ENCODE peak calls at places on chromosomes 12 and 14, in four cellular contexts. U, C, D and V are unnamed samples. For H3K4me1, the result is how much of the 10 kb centered on the place peaks cover.

GRCh38 chr12:111304642-111305071 is 64.2 kb downstream of the PHETA1 start:
- DNase-seq in U (no peak), D (no peak), C (no peak), V (no peak)

GRCh38 chr12:54858562-54858961 is 4.2 kb downstream of the MUCL1 start:
- DNase-seq in D (no peak), C (no peak), U (no peak), V (no peak)

GRCh38 chr12:111753144-111753881 is 13.4 kb upstream of the ALDH2 start:
- DNase-seq in D (peak), U (peak), C (peak), V (peak)

GRCh38 chr14:56297449-56297848 is 179.2 kb downstream of the PELI2 start:
- DNase-seq in C (no peak), U (no peak), D (no peak), V (no peak)

GRCh38 chr12:4293299-4293941 is 19.9 kb downstream of the CCND2 start:
- DNase-seq in D (no peak), U (no peak), C (no peak), V (no peak)

GRCh38 chr12:11652351-11653040 is 3.0 kb downstream of the ETV6 start:
- DNase-seq in D (peak), C (peak), U (no peak), V (peak)

GRCh38 chr12:41552507-41553047 is 364.5 kb downstream of the PDZRN4 start:
- DNase-seq in D (no peak), C (no peak), U (no peak), V (no peak)

GRCh38 chr14:50820786-50821185 is 10.2 kb downstream of the NIN start:
- DNase-seq in C (no peak), U (no peak), D (no peak), V (no peak)

GRCh38 chr12:104958009-104958945 is at the start of gene SLC41A2:
- DNase-seq in D (peak), C (peak), U (peak), V (peak)

GRCh38 chr12:779745-780734 is 27.7 kb downstream of the WNK1 start:
- DNase-seq in C (no peak), D (no peak), U (no peak), V (no peak)

GRCh38 chr12:47818701-47819543 is 781 bp downstream of the HDAC7 start:
- DNase-seq in C (peak), U (peak), D (peak), V (no peak)

GRCh38 chr14:59632381-59632780 is 55.8 kb upstream of the CCDC175 start:
- DNase-seq in D (no peak), C (no peak), U (no peak), V (no peak)

GRCh38 chr12:66956300-66956699 is 277.4 kb upstream of the GRIP1 start:
- DNase-seq in D (no peak), U (no peak), C (no peak), V (no peak)

GRCh38 chr14:34078117-34078743 is 127.4 kb upstream of the EGLN3 start:
- DNase-seq in C (no peak), U (no peak), D (peak), V (no peak)

GRCh38 chr14:45039390-45039789 is 44.5 kb upstream of the PRPF39 start:
- DNase-seq in D (no peak), U (no peak), C (no peak), V (no peak)

GRCh38 chr12:6956332-6956727 is 5.2 kb downstream of the PTPN6 start:
- DNase-seq in U (no peak), C (no peak), D (no peak), V (no peak)

GRCh38 chr14:49679271-49679670 is 8.7 kb downstream of the POLE2 start:
- DNase-seq in C (no peak), D (no peak), U (no peak), V (no peak)

GRCh38 chr12:10397311-10397710 is 7.5 kb upstream of the KLRK1 start:
- DNase-seq in C (no peak), D (no peak), U (no peak), V (no peak)

GRCh38 chr12:20527396-20528154 is 159.2 kb downstream of the PDE3A start:
- DNase-seq in U (no peak), D (no peak), C (no peak), V (no peak)

GRCh38 chr14:74522740-74523139 is 29.2 kb downstream of the ISCA2 start:
- DNase-seq in C (peak), U (no peak), D (no peak), V (no peak)

GRCh38 chr14:54299393-54300363 is 97.1 kb upstream of the CDKN3 start:
- DNase-seq in C (no peak), D (no peak), U (no peak), V (no peak)

GRCh38 chr12:58148405-58148804 is 207.0 kb downstream of the ATP23 start:
- DNase-seq in U (no peak), C (no peak), D (no peak), V (no peak)

GRCh38 chr14:89902876-89903275 is 51.7 kb downstream of the EFCAB11 start:
- DNase-seq in U (no peak), C (no peak), D (no peak), V (no peak)

GRCh38 chr12:29730481-29730880 is 53.3 kb downstream of the TMTC1 start:
- DNase-seq in D (no peak), U (no peak), C (no peak), V (no peak)

GRCh38 chr14:104752338-104752734 is 611 bp upstream of the SIVA1 start:
- DNase-seq in C (no peak), D (no peak), U (peak), V (no peak)

GRCh38 chr14:104749958-104750529 is 2.9 kb upstream of the SIVA1 start:
- DNase-seq in D (no peak), C (no peak), U (no peak), V (no peak)

GRCh38 chr14:104752735-104753527 is at the start of gene SIVA1:
- DNase-seq in U (peak), D (peak), C (peak), V (peak)

GRCh38 chr14:104750658-104751057 is 2.3 kb upstream of the SIVA1 start:
- DNase-seq in C (no peak), D (no peak), U (no peak), V (no peak)

GRCh38 chr14:104751539-104752337 is 1.2 kb upstream of the SIVA1 start:
- DNase-seq in U (peak), D (no peak), C (no peak), V (no peak)
- H3K4me3 ChIP-seq in U (peak), D (no peak), C (peak), V (peak)

DNA sequence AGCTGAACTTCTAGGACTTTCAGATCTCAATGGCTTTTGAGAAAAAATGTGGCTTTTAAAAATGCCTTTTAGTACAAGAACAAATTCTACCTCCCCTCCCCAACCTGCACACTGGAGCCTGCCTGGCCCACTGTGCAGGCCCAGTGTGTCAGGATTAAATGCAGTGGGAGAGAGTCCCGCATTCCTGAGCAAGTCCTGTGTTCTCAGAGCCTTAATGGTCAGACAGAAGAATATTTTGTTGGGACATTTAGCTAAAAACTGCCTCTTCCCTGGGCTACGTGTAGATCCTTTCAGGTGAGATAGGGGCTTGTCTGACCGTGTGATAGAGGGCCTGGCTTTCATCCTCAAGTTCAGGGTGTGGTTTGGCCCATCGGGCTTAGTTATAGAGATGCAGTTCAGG is 63.1 kb upstream of the ESRRB start:
- DNase-seq in U (no peak), D (no peak), C (no peak), V (no peak)
- H3K4me1 ChIP-seq in U (under half), D (under half), C (under half), V (under half)

GRCh38 chr12:53045646-53046045 is 4.2 kb upstream of the TNS2 start:
- DNase-seq in C (no peak), D (peak), U (peak), V (no peak)
- H3K4me3 ChIP-seq in C (peak), D (no peak), U (no peak), V (peak)

GRCh38 chr14:100675664-100676063 is 51.0 kb upstream of the DLK1 start:
- DNase-seq in D (no peak), U (no peak), C (no peak), V (no peak)

GRCh38 chr14:100676089-100676685 is 50.5 kb upstream of the DLK1 start:
- DNase-seq in U (no peak), D (no peak), C (no peak), V (no peak)

GRCh38 chr14:100674428-100674827 is 52.3 kb upstream of the DLK1 start:
- DNase-seq in D (no peak), U (no peak), C (no peak), V (no peak)

GRCh38 chr14:100673807-100674154 is 52.9 kb upstream of the DLK1 start:
- DNase-seq in D (no peak), C (no peak), U (no peak), V (no peak)

GRCh38 chr14:100674897-100675618 is 51.6 kb upstream of the DLK1 start:
- DNase-seq in D (no peak), U (no peak), C (no peak), V (no peak)
- H3K4me1 ChIP-seq in D (under half), U (under half), C (under half), V (under half)

DNA sequence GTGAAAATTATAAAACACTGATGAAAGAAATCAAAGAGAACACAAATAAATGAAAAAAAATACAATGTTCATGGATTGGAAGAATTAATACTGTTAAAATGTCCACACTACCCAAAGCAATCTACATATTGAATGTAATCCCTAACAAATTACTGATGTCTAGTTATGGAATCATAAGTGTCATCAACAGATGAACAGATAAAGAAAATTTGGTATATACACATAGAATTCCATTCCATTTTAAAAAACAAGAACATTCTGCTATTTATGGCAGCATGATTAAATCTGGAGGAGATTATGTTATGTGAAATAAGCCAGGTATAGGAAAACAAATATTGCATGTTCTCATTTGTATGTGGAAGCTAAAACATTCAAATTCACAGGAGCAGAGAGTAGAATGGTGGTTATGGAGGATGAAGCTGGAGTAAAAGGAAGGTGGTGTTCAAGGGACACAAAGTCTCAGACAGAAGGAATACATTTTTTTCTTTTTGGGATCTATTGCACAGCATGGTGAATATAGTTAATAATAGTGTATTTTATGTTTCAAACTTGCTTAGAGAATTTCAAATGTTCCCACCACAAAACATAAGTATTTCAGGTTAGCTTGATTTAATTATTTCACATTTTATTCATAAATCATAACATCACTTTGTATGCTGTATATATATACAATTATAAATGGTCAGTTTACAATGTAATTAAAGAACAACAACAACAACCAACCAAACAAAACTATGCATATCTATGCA is 28.5 kb downstream of the A2M start:
- DNase-seq in D (no peak), U (no peak), C (no peak), V (no peak)
- H3K4me3 ChIP-seq in D (no peak), U (no peak), C (no peak), V (no peak)

GRCh38 chr12:52238916-52239649 is 6.0 kb downstream of the KRT7 start:
- DNase-seq in U (no peak), C (no peak), D (no peak), V (no peak)

GRCh38 chr12:52242442-52243263 is 9.6 kb downstream of the KRT7 start:
- DNase-seq in U (no peak), D (no peak), C (no peak), V (no peak)

GRCh38 chr12:52239767-52240166 is 6.7 kb downstream of the KRT7 start:
- DNase-seq in C (no peak), D (no peak), U (no peak), V (no peak)

GRCh38 chr12:52243264-52243773 is 10.3 kb downstream of the KRT7 start:
- DNase-seq in C (no peak), U (no peak), D (no peak), V (no peak)

GRCh38 chr12:52241205-52241842 is 8.3 kb downstream of the KRT7 start:
- DNase-seq in C (no peak), U (no peak), D (no peak), V (no peak)
- H3K4me1 ChIP-seq in C (under half), U (under half), D (under half), V (under half)

GRCh38 chr14:103281496-103282231 is 52.4 kb upstream of the EIF5 start:
- DNase-seq in U (peak), D (peak), C (no peak), V (peak)
- H3K4me3 ChIP-seq in U (no peak), D (no peak), C (no peak), V (no peak)

DNA sequence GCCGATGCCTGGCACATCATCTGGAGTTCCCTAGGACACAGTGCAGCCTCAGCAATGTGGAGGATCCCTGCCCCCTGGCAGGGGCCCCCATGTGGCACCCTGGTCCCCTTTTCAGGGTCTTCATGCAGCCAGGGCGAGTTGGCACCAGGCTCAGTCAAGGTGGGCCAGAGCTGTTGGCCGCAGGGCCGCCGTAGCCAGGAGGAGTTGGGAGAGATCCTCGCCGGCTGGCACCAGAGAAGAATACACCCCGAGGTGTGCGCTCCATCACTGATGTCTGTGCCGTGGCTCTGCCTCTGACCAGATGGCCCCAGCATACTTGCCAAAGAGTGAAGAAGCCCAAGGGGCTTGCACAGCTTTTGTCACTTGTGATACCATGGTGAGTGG is 11.0 kb downstream of the TPCN1 start:
- DNase-seq in D (no peak), U (no peak), C (no peak), V (no peak)
- H3K4me1 ChIP-seq in D (half or more), U (under half), C (half or more), V (half or more)

DNA sequence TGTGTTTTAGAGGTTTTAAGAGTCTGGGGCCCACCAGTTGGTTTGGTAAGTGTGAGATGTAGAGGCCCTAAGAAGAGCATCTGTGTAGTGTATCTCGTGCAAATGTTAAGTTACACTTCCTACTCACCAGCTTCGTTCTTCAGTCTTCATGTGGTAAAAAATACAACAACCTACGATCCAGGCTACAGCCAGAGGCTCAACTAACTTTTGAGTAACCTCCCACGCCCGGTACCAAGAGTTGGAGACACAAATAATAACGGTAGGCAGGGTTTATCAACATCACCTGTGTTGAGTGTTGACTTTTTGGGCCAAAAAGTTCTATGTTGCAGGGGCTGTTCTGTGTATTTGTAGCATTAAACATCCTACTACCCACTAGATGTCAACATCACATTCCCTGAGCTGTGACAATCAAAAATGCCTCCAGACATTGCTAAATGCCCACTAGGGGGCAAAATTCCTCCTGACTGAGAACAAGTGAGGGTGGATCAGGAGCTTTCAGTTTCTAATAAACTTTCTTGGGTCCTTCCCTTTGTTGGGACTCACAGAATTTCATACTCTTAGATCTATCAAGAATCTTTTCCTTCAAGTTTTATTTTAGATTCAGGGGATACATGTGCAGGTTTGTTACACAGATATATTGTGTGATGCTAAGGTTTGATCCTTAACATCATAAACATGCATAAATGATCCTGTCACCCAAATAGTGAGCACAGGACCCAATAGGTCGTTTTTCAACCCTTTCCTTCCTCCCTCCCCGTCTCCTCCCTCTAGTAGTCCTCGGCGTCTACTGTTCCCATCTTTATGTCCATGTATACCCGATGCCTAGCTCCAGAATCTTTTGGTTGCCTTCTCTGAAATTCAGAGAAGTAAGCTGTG is 94.7 kb downstream of the SLC2A13 start:
- DNase-seq in D (peak), C (no peak), U (peak), V (peak)
- H3K4me3 ChIP-seq in D (no peak), C (peak), U (no peak), V (peak)